ENCODE peak calls at places on chromosome 3, in ten cellular contexts. P is GM23248; N is cardiac muscle cell; H is breast epithelium; V is fibroblast of lung; Y is CD4-positive, alpha-beta memory T cell; T is body of pancreas; U is Panc1; I is CD8-positive, alpha-beta T cell; E is PC-3. Z is an unnamed sample.
A peak's percentile ranks its signal among the peaks of the same experiment; 100 is the strongest.

GRCh38 chr3:46933261-46933660 is 43.3 kb downstream of the CCDC12 start:
- DNase-seq in H (no peak), I (no peak), V (no peak), T (no peak), U (no peak), N (no peak), P (no peak), Y (no peak), E (no peak), Z (no peak)

GRCh38 chr3:11080492-11080891 is 73.8 kb upstream of the HRH1 start:
- DNase-seq in Y (no peak), I (no peak), P (peak; percentile 14), H (no peak), E (peak; percentile 91), T (no peak), U (no peak), N (no peak), V (no peak), Z (no peak)

GRCh38 chr3:41000471-41000870 is 198.8 kb upstream of the CTNNB1 start:
- DNase-seq in U (no peak), V (peak; percentile 44), P (peak; percentile 58), N (no peak), Y (no peak), I (no peak), H (no peak), E (no peak), T (no peak), Z (no peak)

GRCh38 chr3:39147711-39148115 is 5.7 kb downstream of the CSRNP1 start:
- DNase-seq in U (no peak), T (no peak), V (peak; percentile 48), P (peak; percentile 49), Y (peak; percentile 49), E (peak; percentile 45), H (no peak), N (no peak), I (peak; percentile 45), Z (peak; percentile 60)

GRCh38 chr3:66472313-66473134 is 28.3 kb downstream of the LRIG1 start:
- DNase-seq in H (no peak), E (peak; percentile 69), Y (no peak), U (no peak), I (peak; percentile 21), V (peak; percentile 90), N (no peak), T (no peak), P (peak; percentile 90), Z (no peak)

GRCh38 chr3:172103724-172104123 is 64.3 kb downstream of the FNDC3B start:
- DNase-seq in V (peak; percentile 97), U (no peak), I (no peak), H (no peak), T (no peak), P (peak; percentile 86), Y (no peak), E (no peak), N (peak; percentile 27), Z (no peak)

GRCh38 chr3:185729335-185729715 is 95.5 kb downstream of the IGF2BP2 start:
- DNase-seq in Y (no peak), V (peak; percentile 83), H (no peak), T (no peak), U (peak; percentile 92), N (no peak), I (no peak), E (peak; percentile 96), P (peak; percentile 91), Z (no peak)

GRCh38 chr3:4680227-4680691 is 187.1 kb downstream of the ITPR1 start:
- DNase-seq in H (no peak), E (no peak), N (no peak), Y (no peak), V (peak; percentile 52), U (no peak), P (no peak), T (no peak), I (no peak), Z (no peak)

DNA sequence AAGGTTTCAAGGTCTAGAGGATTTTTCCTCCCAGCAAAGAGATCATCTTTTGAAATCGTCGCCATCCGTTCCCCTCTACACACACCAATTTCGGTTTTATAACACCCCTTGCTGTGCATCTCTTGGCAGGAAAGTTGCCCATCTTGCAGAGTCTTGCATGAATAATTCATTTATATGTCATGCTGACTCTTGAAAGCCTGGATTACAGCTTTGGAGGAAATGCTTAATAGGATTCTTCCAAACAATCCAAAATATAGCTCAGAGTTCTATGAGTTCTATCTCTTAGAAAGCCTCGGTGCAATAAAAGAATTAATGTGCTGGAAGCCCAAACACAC is 262.8 kb downstream of the CHL1 start:
- DNase-seq in H (no peak), Y (no peak), E (no peak), I (no peak), T (no peak), P (no peak), V (no peak), U (no peak), N (no peak), Z (no peak)
- H3K9me3 ChIP-seq in H (no peaks in the 10 kb centered on the region), Y (no peaks in the 10 kb centered on the region), E (peaks cover 6% of the 10 kb centered on the region), I (no peaks in the 10 kb centered on the region), T (no peaks in the 10 kb centered on the region), P (no peaks in the 10 kb centered on the region), V (no peaks in the 10 kb centered on the region), U (no peaks in the 10 kb centered on the region), N (no peaks in the 10 kb centered on the region), Z (no peaks in the 10 kb centered on the region)

GRCh38 chr3:27963519-27963918 is 241.4 kb upstream of the EOMES start:
- DNase-seq in T (no peak), H (no peak), P (no peak), U (no peak), V (no peak), E (no peak), N (no peak), Y (no peak), I (no peak), Z (no peak)

GRCh38 chr3:27960133-27960532 is 238.0 kb upstream of the EOMES start:
- DNase-seq in Y (no peak), N (no peak), U (peak; percentile 22), P (peak; percentile 91), V (peak; percentile 65), I (no peak), E (peak; percentile 79), T (no peak), H (no peak), Z (no peak)
- H3K27ac ChIP-seq in Y (no peak overlapping the region), N (no peak overlapping the region), U (no peak overlapping the region), P (peak overlapping the region; percentile 58), V (no peak overlapping the region), I (no peak overlapping the region), E (no peak overlapping the region), T (no peak overlapping the region), H (no peak overlapping the region), Z (no peak overlapping the region)

GRCh38 chr3:110026421-110026820 is 689.1 kb upstream of the DPPA4 start:
- DNase-seq in I (no peak), N (no peak), V (no peak), Y (no peak), U (no peak), E (no peak), T (no peak), H (no peak), P (peak; percentile 3), Z (no peak)
- H3K4me3 ChIP-seq in I (no peak overlapping the region), N (no peak overlapping the region), V (no peak overlapping the region), Y (no peak overlapping the region), U (no peak overlapping the region), E (no peak overlapping the region), T (no peak overlapping the region), H (no peak overlapping the region), P (no peak overlapping the region), Z (no peak overlapping the region)

GRCh38 chr3:136979684-136980083 is 21.9 kb downstream of the IL20RB start:
- DNase-seq in Y (no peak), N (no peak), T (no peak), V (peak; percentile 55), I (no peak), H (no peak), E (no peak), U (no peak), P (peak; percentile 84), Z (no peak)

GRCh38 chr3:136982520-136983138 is 24.8 kb downstream of the IL20RB start:
- DNase-seq in H (no peak), P (no peak), T (no peak), V (no peak), E (no peak), U (no peak), N (no peak), I (no peak), Y (no peak), Z (no peak)

GRCh38 chr3:136984837-136985236 is 27.1 kb downstream of the IL20RB start:
- DNase-seq in U (no peak), Y (no peak), I (no peak), H (no peak), P (peak; percentile 58), N (no peak), V (peak; percentile 56), E (peak; percentile 10), T (no peak), Z (no peak)

GRCh38 chr3:136974670-136975069 is 16.9 kb downstream of the IL20RB start:
- DNase-seq in U (no peak), E (no peak), Y (no peak), I (no peak), V (no peak), N (no peak), T (no peak), H (no peak), P (no peak), Z (no peak)

GRCh38 chr3:136979204-136979603 is 21.4 kb downstream of the IL20RB start:
- DNase-seq in T (no peak), H (no peak), V (no peak), E (no peak), P (no peak), N (no peak), I (no peak), Y (no peak), U (no peak), Z (no peak)
- H3K9me3 ChIP-seq in T (no peaks in the 10 kb centered on the region), H (peaks cover 2% of the 10 kb centered on the region), V (no peaks in the 10 kb centered on the region), E (no peaks in the 10 kb centered on the region), P (no peaks in the 10 kb centered on the region), N (no peaks in the 10 kb centered on the region), I (no peaks in the 10 kb centered on the region), Y (no peaks in the 10 kb centered on the region), U (peaks cover 3% of the 10 kb centered on the region), Z (no peaks in the 10 kb centered on the region)

GRCh38 chr3:132265008-132265407 is 52.2 kb upstream of the ACP3 start:
- DNase-seq in U (no peak), V (no peak), E (peak; percentile 34), Y (no peak), N (no peak), H (no peak), I (no peak), P (peak; percentile 39), T (no peak), Z (no peak)
- H3K27ac ChIP-seq in U (no peak overlapping the region), V (no peak overlapping the region), E (no peak overlapping the region), Y (no peak overlapping the region), N (peak overlapping the region; percentile 1), H (no peak overlapping the region), I (no peak overlapping the region), P (no peak overlapping the region), T (no peak overlapping the region), Z (no peak overlapping the region)

Z was measured in naive thymus-derived CD4-positive, alpha-beta T cell.